ENCODE peak calls at places on chromosome 1, in seven cellular contexts. E is GM04503; N is GM06990; T is WTC11; Z is HT1080; M is anterior cingulate cortex; R is stimulated activated CD4-positive, alpha-beta T cell treated with anti-CD3 and anti-CD28 coated beads, Interleukin-15, amount 100 ng/mL, for 1 hour. U is an unnamed sample.

GRCh38 chr1:67937651-67938050 is 104.4 kb upstream of the GNG12 start:
- DNase-seq in E (no peak), N (no peak), T (no peak), Z (no peak), M (no peak), R (no peak), U (no peak)

GRCh38 chr1:10575616-10576015 is 100.9 kb downstream of the PEX14 start:
- DNase-seq in E (peak; percentile 49), N (no peak), T (no peak), Z (peak; percentile 85), M (no peak), R (no peak), U (peak; percentile 72)

GRCh38 chr1:225655509-225656258 is 2.8 kb upstream of the ENAH start:
- DNase-seq in E (peak; percentile 95), N (no peak), T (no peak), Z (peak; percentile 96), M (no peak), R (no peak), U (peak; percentile 74)

GRCh38 chr1:230120949-230121381 is 53.9 kb downstream of the GALNT2 start:
- DNase-seq in E (no peak), N (no peak), T (peak; percentile 58), Z (no peak), M (no peak), R (no peak), U (no peak)

GRCh38 chr1:21255284-21255942 is 34.9 kb downstream of the ECE1 start:
- DNase-seq in E (peak; percentile 42), N (peak; percentile 33), T (peak; percentile 95), Z (peak; percentile 82), M (peak; percentile 77), R (peak; percentile 72), U (peak; percentile 64)

GRCh38 chr1:33317946-33318345 is 3.0 kb downstream of the A3GALT2 start:
- DNase-seq in E (no peak), N (no peak), T (no peak), Z (no peak), M (no peak), R (no peak), U (no peak)

GRCh38 chr1:36323636-36324321 is at the start of gene EVA1B:
- DNase-seq in E (no peak), N (peak; percentile 46), T (peak; percentile 74), Z (peak; percentile 84), M (no peak), R (no peak), U (peak; percentile 70)

GRCh38 chr1:43707191-43708005 is at the start of gene ST3GAL3:
- DNase-seq in E (no peak), N (peak; percentile 96), T (peak; percentile 93), Z (peak; percentile 91), M (peak; percentile 90), R (peak; percentile 82), U (peak; percentile 96)

GRCh38 chr1:33548319-33548718 is 75.9 kb downstream of the ZSCAN20 start:
- DNase-seq in E (no peak), N (no peak), T (no peak), Z (no peak), M (no peak), R (no peak), U (no peak)

GRCh38 chr1:236480758-236481436 is 42.9 kb upstream of the LGALS8 start:
- DNase-seq in E (no peak), N (no peak), T (no peak), Z (no peak), M (no peak), R (no peak), U (no peak)

GRCh38 chr1:17168480-17168878 is 36.4 kb upstream of the PADI1 start:
- DNase-seq in E (peak; percentile 73), N (no peak), T (no peak), Z (peak; percentile 88), M (no peak), R (no peak), U (peak; percentile 24)

GRCh38 chr1:232891656-232892317 is 58.6 kb upstream of the NTPCR start:
- DNase-seq in E (no peak), N (no peak), T (no peak), Z (no peak), M (no peak), R (no peak), U (no peak)

GRCh38 chr1:68116643-68117235 is 66.3 kb upstream of the DIRAS3 start:
- DNase-seq in E (no peak), N (no peak), T (peak; percentile 41), Z (peak; percentile 42), M (no peak), R (no peak), U (no peak)

GRCh38 chr1:17688217-17688810 is 66.8 kb upstream of the ACTL8 start:
- DNase-seq in E (no peak), N (no peak), T (no peak), Z (no peak), M (no peak), R (no peak), U (no peak)

GRCh38 chr1:21313886-21314796 is 23.9 kb upstream of the ECE1 start:
- DNase-seq in E (no peak), N (no peak), T (no peak), Z (no peak), M (no peak), R (no peak), U (no peak)

GRCh38 chr1:213623862-213624261 is 363.9 kb upstream of the PROX1 start:
- DNase-seq in E (no peak), N (no peak), T (no peak), Z (no peak), M (no peak), R (no peak), U (no peak)

GRCh38 chr1:225653463-225654276 is 747 bp upstream of the ENAH start:
- DNase-seq in E (no peak), N (peak; percentile 15), T (peak; percentile 56), Z (no peak), M (peak; percentile 60), R (no peak), U (peak; percentile 38)

U was measured in NCI-H226.